ENCODE peak calls at places on chromosomes 2 and 18, in eight cellular contexts. H, O, Z, S, C, I, L and T are unnamed samples. For H3K36me3, the result is how much of the 10 kb centered on the place peaks cover.

GRCh38 chr18:74778191-74778847 is 180.6 kb downstream of the ZNF407 start:
- DNase-seq in O (no peak), Z (peak), L (no peak), H (no peak), C (no peak), I (no peak), S (no peak), T (no peak)

GRCh38 chr2:160836755-160837154 is 323.5 kb upstream of the TANK start:
- DNase-seq in S (no peak), O (no peak), Z (no peak), I (no peak), C (no peak), L (peak), H (no peak), T (no peak)

GRCh38 chr2:105421053-105421452 is 22.2 kb upstream of the FHL2 start:
- DNase-seq in S (no peak), C (no peak), I (no peak), H (no peak), O (no peak), L (no peak), Z (no peak), T (peak)

GRCh38 chr2:7037340-7038333 is 120.4 kb downstream of the RNF144A start:
- DNase-seq in O (peak), H (peak), L (peak), S (peak), Z (peak), C (no peak), I (peak), T (peak)

GRCh38 chr2:133863106-133863800 is 295.0 kb upstream of the NCKAP5 start:
- DNase-seq in I (no peak), Z (no peak), C (no peak), S (no peak), O (no peak), H (no peak), L (no peak), T (no peak)

GRCh38 chr2:85318222-85319182 is 9.3 kb downstream of the TGOLN2 start:
- DNase-seq in Z (no peak), O (no peak), L (peak), S (no peak), C (no peak), I (no peak), H (no peak), T (no peak)

GRCh38 chr2:240778426-240778825 is 41.6 kb downstream of the KIF1A start:
- DNase-seq in Z (no peak), C (no peak), S (no peak), L (no peak), H (no peak), I (no peak), O (no peak), T (no peak)

GRCh38 chr18:74497308-74497640 is 1.1 kb downstream of the CNDP2 start:
- DNase-seq in C (no peak), Z (no peak), I (no peak), O (no peak), S (no peak), L (no peak), H (no peak), T (no peak)

GRCh38 chr2:120446236-120447121 is 100.5 kb downstream of the INHBB start:
- DNase-seq in C (no peak), S (no peak), I (no peak), O (no peak), L (no peak), H (no peak), Z (no peak), T (no peak)

GRCh38 chr2:156505696-156506095 is 69.5 kb downstream of the GPD2 start:
- DNase-seq in H (no peak), I (no peak), C (no peak), L (no peak), O (no peak), Z (no peak), S (no peak), T (no peak)

GRCh38 chr2:82498777-82499443 is 1960.2 kb downstream of the SUCLG1 start:
- DNase-seq in L (no peak), O (no peak), H (no peak), S (no peak), I (no peak), Z (no peak), C (no peak), T (no peak)

GRCh38 chr2:37870829-37871228 is 54.3 kb upstream of the RMDN2 start:
- DNase-seq in C (no peak), O (no peak), H (peak), Z (no peak), I (peak), S (no peak), L (no peak), T (no peak)

GRCh38 chr2:215619989-215620388 is 184.1 kb upstream of the FN1 start:
- DNase-seq in O (no peak), Z (peak), L (no peak), H (no peak), I (no peak), S (no peak), C (peak), T (peak)

GRCh38 chr18:902179-902718 is 2.4 kb upstream of the ADCYAP1 start:
- DNase-seq in H (no peak), L (peak), S (peak), Z (peak), C (no peak), O (no peak), I (peak), T (no peak)

GRCh38 chr2:190867182-190867581 is 13.4 kb upstream of the GLS start:
- DNase-seq in Z (no peak), L (no peak), I (no peak), C (no peak), S (no peak), H (no peak), O (no peak), T (no peak)

DNA sequence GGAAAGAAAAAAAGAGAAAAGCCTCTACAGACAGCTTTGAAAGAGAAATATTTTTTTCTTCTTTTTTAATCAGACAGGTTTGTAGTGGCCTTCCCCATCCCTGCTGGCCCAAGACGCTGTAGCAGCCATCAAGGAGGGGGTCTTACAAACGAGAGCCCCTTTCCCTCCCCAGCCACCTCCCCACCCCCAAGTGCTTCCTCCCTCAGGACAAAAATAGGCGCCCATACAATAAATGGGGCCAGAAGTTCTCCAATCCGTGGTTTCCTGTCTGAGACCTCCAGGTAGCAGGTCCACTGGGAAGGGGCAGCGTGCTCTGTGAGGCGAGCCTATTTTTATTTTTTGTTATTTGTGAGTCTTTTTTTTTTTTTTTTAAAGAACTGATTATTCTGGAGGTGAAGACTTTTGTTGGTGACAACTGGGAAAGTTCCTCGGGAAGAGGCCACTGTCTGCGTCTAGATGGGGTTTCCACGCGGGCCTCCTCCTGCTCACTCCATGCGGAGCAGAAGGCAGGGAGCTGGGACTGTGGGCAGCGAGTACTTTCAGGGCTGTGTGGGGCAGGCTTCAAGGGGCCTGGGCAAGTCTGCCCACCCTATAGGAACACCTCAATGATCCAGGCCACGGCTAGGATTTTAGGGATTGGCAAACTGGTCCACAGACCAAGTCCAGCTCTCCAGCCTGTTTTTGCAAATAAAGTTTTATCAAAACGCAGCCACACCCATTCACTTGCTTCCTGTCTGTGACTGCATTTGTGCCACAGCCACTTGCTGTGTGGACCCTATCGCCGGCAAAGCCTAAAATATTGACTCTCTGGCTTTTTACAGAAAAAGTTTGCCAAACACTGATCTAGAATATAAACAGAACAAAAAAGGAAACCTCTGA is 139.6 kb downstream of the CTIF start:
- DNase-seq in O (no peak), L (no peak), Z (no peak), I (no peak), S (no peak), C (no peak), H (no peak), T (no peak)
- H3K36me3 ChIP-seq in O (under half), L (under half), Z (under half), I (under half), S (under half), C (under half), H (under half), T (under half)

DNA sequence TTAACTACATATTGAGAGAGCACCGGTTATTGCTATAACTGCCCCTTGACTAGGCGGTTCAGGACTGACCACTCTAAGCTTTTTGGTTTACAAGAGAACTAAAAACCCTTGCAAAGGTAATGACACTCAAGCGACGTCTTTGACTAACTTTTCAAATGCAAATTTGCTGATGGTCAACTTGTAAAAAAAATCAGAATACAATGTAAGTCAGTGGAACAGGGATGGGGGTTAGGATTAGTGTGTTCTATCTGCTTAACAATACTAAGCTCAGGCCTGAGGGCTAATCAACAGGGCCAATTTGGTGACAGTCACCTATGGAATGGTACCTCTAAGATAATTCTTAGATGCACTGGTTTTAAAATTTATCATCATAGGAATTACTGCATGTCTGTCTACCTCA is 57.1 kb downstream of the ZAP70 start:
- DNase-seq in Z (no peak), H (no peak), O (no peak), S (peak), C (no peak), I (no peak), L (no peak), T (no peak)
- H3K36me3 ChIP-seq in Z (half or more), H (under half), O (under half), S (under half), C (under half), I (under half), L (under half), T (under half)

GRCh38 chr2:74006424-74006823 is 21.7 kb downstream of the TET3 start:
- DNase-seq in I (no peak), L (no peak), O (no peak), S (peak), Z (no peak), H (no peak), C (no peak), T (no peak)
- H3K36me3 ChIP-seq in I (under half), L (under half), O (under half), S (under half), Z (under half), H (under half), C (under half), T (under half)

DNA sequence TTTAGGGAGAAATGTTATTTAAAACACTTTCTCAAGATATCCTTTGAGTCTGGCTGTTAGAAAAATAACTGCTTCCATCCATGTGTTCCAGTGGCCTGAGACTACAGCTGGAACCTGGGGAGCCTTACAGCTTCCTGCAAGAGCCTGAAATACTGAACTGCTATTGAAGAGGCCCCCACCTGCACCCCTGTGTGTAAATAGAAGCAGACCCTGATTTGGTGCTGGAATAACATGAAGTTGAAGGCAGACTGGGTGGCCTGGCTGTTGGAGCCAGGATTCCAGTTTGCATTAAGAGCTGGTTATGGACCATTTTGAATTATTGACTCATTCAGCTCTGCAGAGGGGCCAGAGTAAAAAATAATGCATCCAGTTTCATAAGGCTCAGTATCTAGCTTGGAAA is 61.9 kb downstream of the DIS3L2 start:
- DNase-seq in L (no peak), Z (no peak), S (no peak), H (no peak), O (no peak), C (no peak), I (no peak), T (no peak)
- H3K36me3 ChIP-seq in L (under half), Z (under half), S (under half), H (under half), O (under half), C (under half), I (under half), T (under half)

GRCh38 chr2:88596141-88596830 is 31.0 kb downstream of the EIF2AK3 start:
- DNase-seq in S (no peak), O (no peak), I (no peak), Z (no peak), L (no peak), C (no peak), H (no peak), T (no peak)
- H3K36me3 ChIP-seq in S (under half), O (under half), I (under half), Z (under half), L (under half), C (under half), H (under half), T (under half)

GRCh38 chr18:31512203-31512764 is 14.3 kb downstream of the DSG2 start:
- DNase-seq in H (no peak), S (no peak), C (no peak), L (peak), I (no peak), Z (no peak), O (no peak), T (no peak)
- H3K36me3 ChIP-seq in H (under half), S (under half), C (under half), L (under half), I (under half), Z (under half), O (under half), T (under half)

GRCh38 chr2:189057316-189057715 is 83.1 kb downstream of the COL3A1 start:
- DNase-seq in O (no peak), Z (no peak), H (no peak), S (no peak), C (no peak), L (no peak), I (no peak), T (no peak)
- H3K36me3 ChIP-seq in O (under half), Z (under half), H (under half), S (under half), C (under half), L (under half), I (under half), T (under half)

DNA sequence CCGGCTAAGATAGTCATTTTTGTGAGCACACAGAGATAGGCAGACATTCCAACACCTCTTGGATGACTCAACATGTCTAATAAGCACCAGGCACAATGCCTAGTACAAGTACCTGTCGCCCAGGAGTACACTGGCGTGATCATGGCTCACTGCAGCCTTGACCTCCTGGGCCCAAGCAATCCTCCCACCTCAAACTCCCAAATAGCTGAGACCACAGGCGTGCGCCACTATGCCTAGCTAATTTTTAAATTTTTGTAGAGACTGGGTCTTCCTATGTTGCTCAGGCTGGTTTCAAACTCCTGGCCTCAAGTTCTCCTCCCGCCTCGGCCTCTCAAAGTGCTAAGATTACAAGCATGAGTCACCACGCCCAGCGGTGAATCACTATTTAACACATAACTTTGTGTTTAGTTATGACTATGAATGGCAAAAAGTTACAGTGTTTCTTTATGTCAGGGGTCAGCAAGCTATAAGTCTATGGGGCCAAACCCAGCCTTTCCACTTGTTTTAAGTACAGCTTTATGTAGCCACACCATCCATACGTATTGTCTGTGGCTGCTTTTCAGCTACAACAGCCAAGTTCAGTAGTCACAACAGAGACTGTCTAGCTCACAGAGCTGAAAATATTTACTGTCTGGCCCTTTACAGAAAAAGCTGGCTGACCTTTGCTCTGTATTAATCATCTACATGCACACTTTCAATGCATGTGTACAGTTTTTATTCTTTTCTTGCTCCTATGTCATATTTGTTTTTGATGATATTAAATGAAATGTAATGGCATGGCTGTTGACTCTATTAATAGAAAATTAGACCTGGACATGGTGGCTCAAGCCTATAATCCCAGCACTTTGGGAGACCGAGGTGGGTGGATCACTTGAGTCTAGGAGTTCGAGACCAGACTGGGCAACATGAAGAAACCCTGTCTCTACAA is 18.7 kb downstream of the ORC2 start:
- DNase-seq in O (no peak), L (peak), I (peak), Z (no peak), H (no peak), S (no peak), C (no peak), T (no peak)
- H3K36me3 ChIP-seq in O (under half), L (under half), I (under half), Z (half or more), H (under half), S (under half), C (under half), T (under half)